ENCODE peak calls at places on chromosome 1, in eight cellular contexts. M, A, X, K, L, J, D and T are unnamed samples.

GRCh38 chr1:115641762-115642167 is at the start of gene VANGL1:
- DNase-seq in X (peak), J (peak), K (peak), L (peak), D (no peak), M (peak), A (peak), T (no peak)

GRCh38 chr1:82388679-82389078 is 587.9 kb downstream of the ADGRL2 start:
- DNase-seq in A (peak), K (no peak), X (peak), M (no peak), D (no peak), L (no peak), J (no peak), T (no peak)

GRCh38 chr1:161899091-161899490 is 124.6 kb downstream of the OLFML2B start:
- DNase-seq in X (no peak), D (no peak), K (no peak), M (no peak), A (no peak), L (no peak), J (no peak), T (no peak)

GRCh38 chr1:205797122-205797521 is 15.9 kb downstream of the SLC41A1 start:
- DNase-seq in X (no peak), D (no peak), A (no peak), K (no peak), L (no peak), M (no peak), J (no peak), T (no peak)

GRCh38 chr1:152884966-152885624 is 7.0 kb downstream of the SMCP start:
- DNase-seq in D (no peak), K (no peak), M (no peak), X (no peak), L (no peak), A (no peak), J (no peak), T (no peak)

GRCh38 chr1:51314974-51315373 is 15.4 kb downstream of the TTC39A start:
- DNase-seq in M (no peak), X (no peak), K (no peak), D (no peak), J (peak), L (no peak), A (no peak), T (no peak)

GRCh38 chr1:228989176-228989575 is 253.9 kb downstream of the RHOU start:
- DNase-seq in J (no peak), D (no peak), L (no peak), X (no peak), M (no peak), K (no peak), A (no peak), T (no peak)

GRCh38 chr1:74771913-74772515 is 39.1 kb downstream of the TYW3 start:
- DNase-seq in J (no peak), D (no peak), K (no peak), A (peak), X (peak), M (peak), L (peak), T (peak)

GRCh38 chr1:218164111-218164929 is 120.8 kb upstream of the RRP15 start:
- DNase-seq in A (peak), X (peak), D (no peak), K (no peak), J (peak), M (no peak), L (peak), T (no peak)

GRCh38 chr1:208177656-208178055 is 66.5 kb downstream of the PLXNA2 start:
- DNase-seq in D (no peak), L (no peak), K (no peak), J (no peak), M (no peak), A (no peak), X (peak), T (no peak)

GRCh38 chr1:72891976-72892375 is 609.6 kb upstream of the NEGR1 start:
- DNase-seq in M (no peak), X (no peak), D (no peak), L (no peak), K (no peak), A (no peak), J (no peak), T (no peak)